ENCODE peak calls at places on chromosomes 2 and 18, in eight cellular contexts. One of them, this sample, is unnamed.

GRCh38 chr2:200865736-200865995 is 1.2 kb upstream of the CLK1 start:
- DNase-seq in mammary epithelial cell: no peak
- DNase-seq in GM13977: no peak
- DNase-seq in KG1: no peak
- DNase-seq in T-helper 17 cell: no peak
- DNase-seq in SW 1271: no peak
- DNase-seq in activated naive CD4-positive, alpha-beta T cell: no peak
- DNase-seq in CD8-positive, alpha-beta memory T cell: no peak
- DNase-seq in this sample: no peak

GRCh38 chr2:213065583-213066444 is 85.6 kb downstream of the IKZF2 start:
- DNase-seq in mammary epithelial cell: peak; percentile 37
- DNase-seq in GM13977: no peak
- DNase-seq in KG1: no peak
- DNase-seq in T-helper 17 cell: no peak
- DNase-seq in SW 1271: no peak
- DNase-seq in activated naive CD4-positive, alpha-beta T cell: no peak
- DNase-seq in CD8-positive, alpha-beta memory T cell: no peak
- DNase-seq in this sample: no peak

GRCh38 chr2:130252880-130253645 is 54.8 kb upstream of the TUBA3E start:
- DNase-seq in mammary epithelial cell: peak; percentile 56
- DNase-seq in GM13977: no peak
- DNase-seq in KG1: no peak
- DNase-seq in T-helper 17 cell: no peak
- DNase-seq in SW 1271: no peak
- DNase-seq in activated naive CD4-positive, alpha-beta T cell: no peak
- DNase-seq in CD8-positive, alpha-beta memory T cell: no peak
- DNase-seq in this sample: no peak

GRCh38 chr18:44870631-44871502 is 190.2 kb downstream of the SETBP1 start:
- DNase-seq in mammary epithelial cell: no peak
- DNase-seq in GM13977: no peak
- DNase-seq in KG1: no peak
- DNase-seq in T-helper 17 cell: no peak
- DNase-seq in SW 1271: no peak
- DNase-seq in activated naive CD4-positive, alpha-beta T cell: no peak
- DNase-seq in CD8-positive, alpha-beta memory T cell: no peak
- DNase-seq in this sample: no peak

GRCh38 chr2:54949431-54949830 is 100.8 kb downstream of the RTN4 start:
- DNase-seq in mammary epithelial cell: no peak
- DNase-seq in GM13977: no peak
- DNase-seq in KG1: no peak
- DNase-seq in T-helper 17 cell: no peak
- DNase-seq in SW 1271: no peak
- DNase-seq in activated naive CD4-positive, alpha-beta T cell: no peak
- DNase-seq in CD8-positive, alpha-beta memory T cell: no peak
- DNase-seq in this sample: no peak

GRCh38 chr18:3305354-3305762 is 43.4 kb downstream of the MYL12B start:
- DNase-seq in mammary epithelial cell: peak; percentile 98
- DNase-seq in GM13977: peak; percentile 40
- DNase-seq in KG1: no peak
- DNase-seq in T-helper 17 cell: peak; percentile 32
- DNase-seq in SW 1271: no peak
- DNase-seq in activated naive CD4-positive, alpha-beta T cell: no peak
- DNase-seq in CD8-positive, alpha-beta memory T cell: peak; percentile 71
- DNase-seq in this sample: peak; percentile 92

GRCh38 chr2:134290363-134290762 is 36.5 kb downstream of the MGAT5 start:
- DNase-seq in mammary epithelial cell: no peak
- DNase-seq in GM13977: no peak
- DNase-seq in KG1: no peak
- DNase-seq in T-helper 17 cell: no peak
- DNase-seq in SW 1271: no peak
- DNase-seq in activated naive CD4-positive, alpha-beta T cell: no peak
- DNase-seq in CD8-positive, alpha-beta memory T cell: no peak
- DNase-seq in this sample: no peak

GRCh38 chr2:96537066-96537733 is 648 bp downstream of the ARID5A start:
- DNase-seq in mammary epithelial cell: peak; percentile 70
- DNase-seq in GM13977: peak; percentile 90
- DNase-seq in KG1: peak; percentile 77
- DNase-seq in T-helper 17 cell: peak; percentile 85
- DNase-seq in SW 1271: no peak
- DNase-seq in activated naive CD4-positive, alpha-beta T cell: peak; percentile 82
- DNase-seq in CD8-positive, alpha-beta memory T cell: peak; percentile 96
- DNase-seq in this sample: peak; percentile 70

GRCh38 chr2:152154462-152154861 is 21.1 kb downstream of the STAM2 start:
- DNase-seq in mammary epithelial cell: no peak
- DNase-seq in GM13977: no peak
- DNase-seq in KG1: no peak
- DNase-seq in T-helper 17 cell: no peak
- DNase-seq in SW 1271: no peak
- DNase-seq in activated naive CD4-positive, alpha-beta T cell: no peak
- DNase-seq in CD8-positive, alpha-beta memory T cell: no peak
- DNase-seq in this sample: no peak

GRCh38 chr2:29273004-29273703 is 157.9 kb downstream of the CLIP4 start:
- DNase-seq in mammary epithelial cell: no peak
- DNase-seq in GM13977: no peak
- DNase-seq in KG1: no peak
- DNase-seq in T-helper 17 cell: no peak
- DNase-seq in SW 1271: no peak
- DNase-seq in activated naive CD4-positive, alpha-beta T cell: no peak
- DNase-seq in CD8-positive, alpha-beta memory T cell: no peak
- DNase-seq in this sample: no peak

GRCh38 chr18:9653390-9653789 is 39.0 kb upstream of the PPP4R1 start:
- DNase-seq in mammary epithelial cell: no peak
- DNase-seq in GM13977: no peak
- DNase-seq in KG1: no peak
- DNase-seq in T-helper 17 cell: no peak
- DNase-seq in SW 1271: no peak
- DNase-seq in activated naive CD4-positive, alpha-beta T cell: no peak
- DNase-seq in CD8-positive, alpha-beta memory T cell: no peak
- DNase-seq in this sample: peak; percentile 76